ENCODE peak calls at places on chromosomes 3 and 15, in eight cellular contexts. One of them, this sample, is unnamed.

GRCh38 chr3:87468938-87469337 is 192.6 kb upstream of the POU1F1 start:
- DNase-seq in CD8-positive, alpha-beta memory T cell: no peak
- DNase-seq in adrenal gland: no peak
- DNase-seq in uterus: no peak
- DNase-seq in fibroblast of lung: no peak
- DNase-seq in aorta: no peak
- DNase-seq in stomach: no peak
- DNase-seq in ovary: no peak
- DNase-seq in this sample: no peak

GRCh38 chr3:104244680-104245079 is 1122.0 kb upstream of the ALCAM start:
- DNase-seq in stomach: no peak
- DNase-seq in adrenal gland: no peak
- DNase-seq in fibroblast of lung: no peak
- DNase-seq in aorta: no peak
- DNase-seq in CD8-positive, alpha-beta memory T cell: no peak
- DNase-seq in ovary: no peak
- DNase-seq in uterus: no peak
- DNase-seq in this sample: no peak

GRCh38 chr15:99682455-99682854 is 50.8 kb downstream of the LYSMD4 start:
- DNase-seq in ovary: no peak
- DNase-seq in stomach: no peak
- DNase-seq in CD8-positive, alpha-beta memory T cell: no peak
- DNase-seq in aorta: no peak
- DNase-seq in fibroblast of lung: peak; percentile 89
- DNase-seq in uterus: no peak
- DNase-seq in adrenal gland: no peak
- DNase-seq in this sample: no peak

GRCh38 chr15:35329521-35329921 is 216.4 kb downstream of the DPH6 start:
- DNase-seq in CD8-positive, alpha-beta memory T cell: no peak
- DNase-seq in aorta: no peak
- DNase-seq in adrenal gland: no peak
- DNase-seq in fibroblast of lung: peak; percentile 22
- DNase-seq in ovary: no peak
- DNase-seq in uterus: no peak
- DNase-seq in stomach: no peak
- DNase-seq in this sample: no peak

GRCh38 chr3:89113887-89114840 is 6.7 kb downstream of the EPHA3 start:
- DNase-seq in adrenal gland: peak; percentile 45
- DNase-seq in CD8-positive, alpha-beta memory T cell: no peak
- DNase-seq in aorta: peak; percentile 62
- DNase-seq in fibroblast of lung: peak; percentile 70
- DNase-seq in ovary: peak; percentile 21
- DNase-seq in uterus: peak; percentile 57
- DNase-seq in stomach: peak; percentile 63
- DNase-seq in this sample: no peak

GRCh38 chr3:33908209-33908851 is 109.9 kb downstream of the PDCD6IP start:
- DNase-seq in ovary: no peak
- DNase-seq in uterus: no peak
- DNase-seq in adrenal gland: no peak
- DNase-seq in CD8-positive, alpha-beta memory T cell: no peak
- DNase-seq in stomach: no peak
- DNase-seq in aorta: no peak
- DNase-seq in fibroblast of lung: no peak
- DNase-seq in this sample: no peak

GRCh38 chr15:80183886-80184285 is 31.1 kb downstream of the FAH start:
- DNase-seq in fibroblast of lung: peak; percentile 49
- DNase-seq in CD8-positive, alpha-beta memory T cell: no peak
- DNase-seq in adrenal gland: no peak
- DNase-seq in aorta: no peak
- DNase-seq in ovary: no peak
- DNase-seq in stomach: no peak
- DNase-seq in uterus: no peak
- DNase-seq in this sample: no peak

GRCh38 chr3:180278583-180279188 is 241.9 kb upstream of the PEX5L start:
- DNase-seq in uterus: no peak
- DNase-seq in stomach: no peak
- DNase-seq in fibroblast of lung: no peak
- DNase-seq in adrenal gland: no peak
- DNase-seq in CD8-positive, alpha-beta memory T cell: no peak
- DNase-seq in aorta: no peak
- DNase-seq in ovary: no peak
- DNase-seq in this sample: no peak

GRCh38 chr3:16183601-16184270 is 9.3 kb downstream of the GALNT15 start:
- DNase-seq in fibroblast of lung: peak; percentile 94
- DNase-seq in adrenal gland: no peak
- DNase-seq in CD8-positive, alpha-beta memory T cell: no peak
- DNase-seq in uterus: peak; percentile 39
- DNase-seq in aorta: no peak
- DNase-seq in stomach: no peak
- DNase-seq in ovary: peak; percentile 47
- DNase-seq in this sample: no peak

GRCh38 chr3:173467501-173467900 is 70.0 kb downstream of the NLGN1 start:
- DNase-seq in uterus: no peak
- DNase-seq in fibroblast of lung: peak; percentile 3
- DNase-seq in aorta: no peak
- DNase-seq in ovary: no peak
- DNase-seq in stomach: no peak
- DNase-seq in adrenal gland: no peak
- DNase-seq in CD8-positive, alpha-beta memory T cell: no peak
- DNase-seq in this sample: no peak

GRCh38 chr3:177336841-177337430 is 139.7 kb upstream of the TBL1XR1 start:
- DNase-seq in uterus: no peak
- DNase-seq in CD8-positive, alpha-beta memory T cell: no peak
- DNase-seq in adrenal gland: no peak
- DNase-seq in ovary: no peak
- DNase-seq in fibroblast of lung: peak; percentile 20
- DNase-seq in aorta: no peak
- DNase-seq in stomach: no peak
- DNase-seq in this sample: no peak

GRCh38 chr3:45055032-45055410 is 28.9 kb downstream of the CLEC3B start:
- DNase-seq in stomach: no peak
- DNase-seq in aorta: no peak
- DNase-seq in adrenal gland: no peak
- DNase-seq in fibroblast of lung: peak; percentile 91
- DNase-seq in ovary: no peak
- DNase-seq in CD8-positive, alpha-beta memory T cell: no peak
- DNase-seq in uterus: no peak
- DNase-seq in this sample: no peak

GRCh38 chr3:18422972-18423371 is 2.2 kb downstream of the SATB1 start:
- DNase-seq in stomach: no peak
- DNase-seq in aorta: no peak
- DNase-seq in CD8-positive, alpha-beta memory T cell: no peak
- DNase-seq in adrenal gland: no peak
- DNase-seq in ovary: no peak
- DNase-seq in fibroblast of lung: peak; percentile 14
- DNase-seq in uterus: no peak
- DNase-seq in this sample: no peak

GRCh38 chr3:32021155-32021554 is 39.6 kb downstream of the ZNF860 start:
- DNase-seq in CD8-positive, alpha-beta memory T cell: no peak
- DNase-seq in uterus: no peak
- DNase-seq in aorta: no peak
- DNase-seq in ovary: no peak
- DNase-seq in fibroblast of lung: no peak
- DNase-seq in stomach: no peak
- DNase-seq in adrenal gland: no peak
- DNase-seq in this sample: no peak

GRCh38 chr3:61237858-61238257 is 13.4 kb downstream of the FHIT start:
- DNase-seq in adrenal gland: no peak
- DNase-seq in aorta: no peak
- DNase-seq in uterus: no peak
- DNase-seq in CD8-positive, alpha-beta memory T cell: no peak
- DNase-seq in ovary: no peak
- DNase-seq in stomach: no peak
- DNase-seq in fibroblast of lung: no peak
- DNase-seq in this sample: no peak

GRCh38 chr3:160125188-160125587 is 100.0 kb upstream of the C3orf80 start:
- DNase-seq in CD8-positive, alpha-beta memory T cell: no peak
- DNase-seq in uterus: no peak
- DNase-seq in stomach: no peak
- DNase-seq in fibroblast of lung: peak; percentile 29
- DNase-seq in adrenal gland: no peak
- DNase-seq in ovary: no peak
- DNase-seq in aorta: no peak
- DNase-seq in this sample: no peak

GRCh38 chr3:24829632-24830229 is 335.1 kb upstream of the THRB start:
- DNase-seq in fibroblast of lung: peak; percentile 11
- DNase-seq in ovary: no peak
- DNase-seq in CD8-positive, alpha-beta memory T cell: no peak
- DNase-seq in aorta: no peak
- DNase-seq in adrenal gland: no peak
- DNase-seq in stomach: peak; percentile 55
- DNase-seq in uterus: peak; percentile 13
- DNase-seq in this sample: no peak

GRCh38 chr3:6799264-6799915 is 61.5 kb upstream of the GRM7 start:
- DNase-seq in stomach: peak; percentile 37
- DNase-seq in fibroblast of lung: no peak
- DNase-seq in adrenal gland: peak; percentile 39
- DNase-seq in uterus: no peak
- DNase-seq in aorta: no peak
- DNase-seq in ovary: no peak
- DNase-seq in CD8-positive, alpha-beta memory T cell: no peak
- DNase-seq in this sample: no peak

GRCh38 chr3:120129718-120130117 is 35.5 kb upstream of the GSK3B start:
- DNase-seq in aorta: no peak
- DNase-seq in CD8-positive, alpha-beta memory T cell: no peak
- DNase-seq in adrenal gland: no peak
- DNase-seq in fibroblast of lung: no peak
- DNase-seq in stomach: no peak
- DNase-seq in ovary: no peak
- DNase-seq in uterus: no peak
- DNase-seq in this sample: no peak

DNA sequence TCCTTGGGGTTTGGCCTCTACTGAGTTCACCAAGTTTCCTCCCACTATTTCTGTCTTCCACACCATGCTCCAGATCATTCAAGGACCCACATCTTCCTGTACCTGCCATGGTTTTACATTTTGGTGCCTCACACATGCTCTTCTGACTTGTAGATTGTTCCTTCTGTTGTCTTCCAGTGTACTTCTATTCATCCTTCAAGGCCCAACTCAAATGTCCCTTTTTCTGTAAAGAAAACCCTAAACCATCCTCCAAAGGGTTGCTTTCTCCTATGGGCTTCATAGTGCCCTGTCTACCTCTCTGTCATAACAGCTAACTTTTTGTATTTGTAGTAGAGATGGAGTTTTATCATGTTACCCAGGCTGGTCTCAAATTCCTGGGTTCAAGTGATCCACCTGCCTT is 20.1 kb upstream of the TSEN2 start:
- DNase-seq in ovary: no peak
- DNase-seq in fibroblast of lung: no peak
- DNase-seq in aorta: no peak
- DNase-seq in uterus: no peak
- DNase-seq in stomach: no peak
- DNase-seq in adrenal gland: no peak
- DNase-seq in CD8-positive, alpha-beta memory T cell: no peak
- DNase-seq in this sample: no peak
- H3K4me1 ChIP-seq in ovary: peaks cover 2% of the 10 kb centered on the region
- H3K4me1 ChIP-seq in fibroblast of lung: no peaks in the 10 kb centered on the region
- H3K4me1 ChIP-seq in aorta: no peaks in the 10 kb centered on the region
- H3K4me1 ChIP-seq in uterus: no peaks in the 10 kb centered on the region
- H3K4me1 ChIP-seq in stomach: peaks cover 8% of the 10 kb centered on the region
- H3K4me1 ChIP-seq in adrenal gland: no peaks in the 10 kb centered on the region
- H3K4me1 ChIP-seq in CD8-positive, alpha-beta memory T cell: peaks cover 9% of the 10 kb centered on the region
- H3K4me1 ChIP-seq in this sample: no peaks in the 10 kb centered on the region

DNA sequence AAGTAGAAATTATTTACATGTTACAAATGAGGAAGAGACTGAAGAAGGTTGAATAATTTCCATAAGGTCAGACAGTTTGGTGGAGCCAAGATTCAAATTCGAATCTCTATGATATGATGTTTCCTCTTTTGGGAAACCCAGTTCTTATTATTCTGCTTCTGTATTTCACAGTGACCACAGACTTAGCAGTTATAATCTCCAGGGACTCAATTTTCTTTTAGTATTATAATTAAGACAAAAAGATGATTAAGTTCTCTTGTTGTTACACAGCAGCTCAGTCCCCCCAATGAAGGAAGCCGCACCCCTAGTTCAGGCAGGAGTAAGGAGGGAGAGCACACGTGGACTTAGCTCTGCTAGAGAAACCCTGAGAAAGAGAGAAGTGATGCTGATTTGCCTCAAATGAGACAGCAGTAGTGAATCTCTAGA is 130.6 kb downstream of the CCNL1 start:
- DNase-seq in aorta: no peak
- DNase-seq in uterus: no peak
- DNase-seq in stomach: no peak
- DNase-seq in fibroblast of lung: no peak
- DNase-seq in ovary: no peak
- DNase-seq in CD8-positive, alpha-beta memory T cell: no peak
- DNase-seq in adrenal gland: no peak
- DNase-seq in this sample: peak; percentile 24
- H3K27me3 ChIP-seq in aorta: no peaks in the 10 kb centered on the region
- H3K27me3 ChIP-seq in uterus: no peaks in the 10 kb centered on the region
- H3K27me3 ChIP-seq in stomach: no peaks in the 10 kb centered on the region
- H3K27me3 ChIP-seq in fibroblast of lung: no peaks in the 10 kb centered on the region
- H3K27me3 ChIP-seq in ovary: no peaks in the 10 kb centered on the region
- H3K27me3 ChIP-seq in CD8-positive, alpha-beta memory T cell: no peaks in the 10 kb centered on the region
- H3K27me3 ChIP-seq in adrenal gland: no peaks in the 10 kb centered on the region
- H3K27me3 ChIP-seq in this sample: no peaks in the 10 kb centered on the region

GRCh38 chr3:38130631-38131065 is 6.3 kb downstream of the ACAA1 start:
- DNase-seq in uterus: no peak
- DNase-seq in fibroblast of lung: no peak
- DNase-seq in adrenal gland: no peak
- DNase-seq in stomach: peak; percentile 23
- DNase-seq in ovary: no peak
- DNase-seq in CD8-positive, alpha-beta memory T cell: no peak
- DNase-seq in aorta: no peak
- DNase-seq in this sample: no peak
- H3K27ac ChIP-seq in uterus: no peak overlapping the region
- H3K27ac ChIP-seq in fibroblast of lung: no peak overlapping the region
- H3K27ac ChIP-seq in adrenal gland: no peak overlapping the region
- H3K27ac ChIP-seq in stomach: no peak overlapping the region
- H3K27ac ChIP-seq in ovary: no peak overlapping the region
- H3K27ac ChIP-seq in CD8-positive, alpha-beta memory T cell: no peak overlapping the region
- H3K27ac ChIP-seq in aorta: no peak overlapping the region
- H3K27ac ChIP-seq in this sample: peak overlapping the region; percentile 62

GRCh38 chr3:66485291-66485968 is 15.4 kb downstream of the LRIG1 start:
- DNase-seq in stomach: no peak
- DNase-seq in fibroblast of lung: peak; percentile 95
- DNase-seq in ovary: peak; percentile 28
- DNase-seq in adrenal gland: no peak
- DNase-seq in aorta: no peak
- DNase-seq in uterus: no peak
- DNase-seq in CD8-positive, alpha-beta memory T cell: no peak
- DNase-seq in this sample: no peak

GRCh38 chr3:66482005-66482404 is 18.8 kb downstream of the LRIG1 start:
- DNase-seq in fibroblast of lung: no peak
- DNase-seq in adrenal gland: no peak
- DNase-seq in CD8-positive, alpha-beta memory T cell: no peak
- DNase-seq in stomach: no peak
- DNase-seq in uterus: no peak
- DNase-seq in aorta: no peak
- DNase-seq in ovary: no peak
- DNase-seq in this sample: no peak

GRCh38 chr3:66486187-66486586 is 14.6 kb downstream of the LRIG1 start:
- DNase-seq in uterus: no peak
- DNase-seq in fibroblast of lung: no peak
- DNase-seq in stomach: no peak
- DNase-seq in ovary: no peak
- DNase-seq in aorta: no peak
- DNase-seq in CD8-positive, alpha-beta memory T cell: no peak
- DNase-seq in adrenal gland: no peak
- DNase-seq in this sample: no peak

GRCh38 chr3:66483006-66483928 is 17.6 kb downstream of the LRIG1 start:
- DNase-seq in uterus: peak; percentile 89
- DNase-seq in stomach: peak; percentile 59
- DNase-seq in aorta: peak; percentile 90
- DNase-seq in adrenal gland: no peak
- DNase-seq in CD8-positive, alpha-beta memory T cell: peak; percentile 53
- DNase-seq in fibroblast of lung: peak; percentile 86
- DNase-seq in ovary: peak; percentile 84
- DNase-seq in this sample: no peak

GRCh38 chr3:66484106-66484857 is 16.5 kb downstream of the LRIG1 start:
- DNase-seq in ovary: no peak
- DNase-seq in CD8-positive, alpha-beta memory T cell: no peak
- DNase-seq in adrenal gland: no peak
- DNase-seq in fibroblast of lung: no peak
- DNase-seq in stomach: no peak
- DNase-seq in aorta: no peak
- DNase-seq in uterus: no peak
- DNase-seq in this sample: no peak
- H3K4me1 ChIP-seq in ovary: peaks cover 35% of the 10 kb centered on the region
- H3K4me1 ChIP-seq in CD8-positive, alpha-beta memory T cell: peaks cover 74% of the 10 kb centered on the region
- H3K4me1 ChIP-seq in adrenal gland: no peaks in the 10 kb centered on the region
- H3K4me1 ChIP-seq in fibroblast of lung: peaks cover 41% of the 10 kb centered on the region
- H3K4me1 ChIP-seq in stomach: peaks cover 99% of the 10 kb centered on the region
- H3K4me1 ChIP-seq in aorta: peaks cover 8% of the 10 kb centered on the region
- H3K4me1 ChIP-seq in uterus: peaks cover 16% of the 10 kb centered on the region
- H3K4me1 ChIP-seq in this sample: peaks cover 14% of the 10 kb centered on the region

This sample was measured in Peyer's patch.